ENCODE peak calls at places on chromosomes 2 and 18, in eight cellular contexts. E is uterus, F is tibial nerve, W is pancreas, G is neural progenitor cell, A is left ventricle myocardium inferior, K is small intestine, T is heart right ventricle. X is an unnamed sample. For H3K27me3 and H3K36me3, the result is how much of the 10 kb centered on the place peaks cover.

GRCh38 chr2:178865121-178865520 is 57.9 kb upstream of the TTN start:
- DNase-seq in E (no peak), A (peak), T (no peak), F (no peak), K (no peak), W (no peak), G (no peak), X (no peak)

GRCh38 chr2:74639550-74639949 is 8.6 kb downstream of the M1AP start:
- DNase-seq in A (no peak), W (no peak), K (no peak), E (no peak), T (no peak), F (no peak), G (no peak), X (no peak)

GRCh38 chr2:117085256-117085655 is 729.2 kb upstream of the DDX18 start:
- DNase-seq in K (no peak), W (no peak), G (no peak), F (no peak), E (no peak), A (no peak), T (no peak), X (no peak)

GRCh38 chr2:172376505-172377125 is 50.8 kb upstream of the ITGA6 start:
- DNase-seq in T (no peak), K (no peak), G (no peak), A (no peak), W (no peak), E (no peak), F (no peak), X (no peak)

GRCh38 chr2:226185613-226186211 is 613.9 kb downstream of the IRS1 start:
- DNase-seq in W (no peak), F (no peak), G (peak), A (no peak), K (no peak), T (no peak), E (no peak), X (no peak)

GRCh38 chr2:86225581-86225980 is 26.3 kb downstream of the MRPL35 start:
- DNase-seq in E (peak), A (peak), F (no peak), K (no peak), T (peak), W (no peak), G (no peak), X (no peak)

GRCh38 chr2:216283038-216283900 is 89.0 kb downstream of the MARCHF4 start:
- DNase-seq in G (peak), F (no peak), E (no peak), W (no peak), T (no peak), A (no peak), K (no peak), X (no peak)

GRCh38 chr2:53353372-53354111 is 414.1 kb upstream of the CHAC2 start:
- DNase-seq in A (no peak), E (no peak), K (no peak), G (peak), W (no peak), T (no peak), F (no peak), X (peak)

GRCh38 chr2:10331033-10331701 is 28.5 kb downstream of the HPCAL1 start:
- DNase-seq in T (peak), K (peak), W (no peak), E (peak), A (peak), F (peak), G (no peak), X (peak)

GRCh38 chr2:189082576-189082975 is 97.0 kb downstream of the COL5A2 start:
- DNase-seq in W (no peak), E (no peak), F (no peak), K (no peak), A (no peak), G (no peak), T (no peak), X (no peak)

GRCh38 chr18:22434973-22435608 is 17.4 kb upstream of the CTAGE1 start:
- DNase-seq in G (no peak), T (no peak), W (no peak), F (no peak), A (no peak), K (no peak), E (no peak), X (no peak)

GRCh38 chr2:30122362-30122761 is 24.4 kb upstream of the YPEL5 start:
- DNase-seq in T (no peak), G (no peak), W (peak), E (no peak), A (no peak), F (no peak), K (no peak), X (no peak)

GRCh38 chr2:56981554-56981953 is 797.8 kb downstream of the CCDC85A start:
- DNase-seq in W (no peak), T (no peak), E (no peak), A (no peak), K (no peak), G (no peak), F (no peak), X (no peak)

GRCh38 chr2:219576505-219577388 is 4.6 kb downstream of the INHA start:
- DNase-seq in G (peak), W (no peak), F (no peak), E (no peak), K (no peak), T (no peak), A (no peak), X (no peak)

GRCh38 chr18:45920367-45920766 is 46.8 kb downstream of the EPG5 start:
- DNase-seq in F (peak), G (no peak), K (peak), T (peak), W (peak), A (peak), E (peak), X (peak)

GRCh38 chr2:19295998-19296502 is 62.4 kb downstream of the OSR1 start:
- DNase-seq in F (no peak), T (no peak), E (no peak), K (no peak), G (no peak), W (no peak), A (no peak), X (no peak)

GRCh38 chr18:5137261-5137660 is 59.8 kb downstream of the AKAIN1 start:
- DNase-seq in E (no peak), W (no peak), A (no peak), K (no peak), F (no peak), G (no peak), T (no peak), X (no peak)

GRCh38 chr2:11320698-11321492 is 23.5 kb downstream of the ROCK2 start:
- DNase-seq in K (no peak), A (no peak), E (no peak), F (no peak), W (peak), T (no peak), G (no peak), X (no peak)

GRCh38 chr18:74692367-74693013 is 94.8 kb downstream of the ZNF407 start:
- DNase-seq in K (no peak), A (no peak), F (no peak), E (no peak), T (no peak), G (no peak), W (no peak), X (no peak)

GRCh38 chr2:174632847-174633620 is 35.4 kb upstream of the WIPF1 start:
- DNase-seq in W (no peak), A (no peak), T (no peak), F (no peak), K (peak), G (no peak), E (no peak), X (no peak)

GRCh38 chr18:13260114-13260926 is 41.8 kb downstream of the LDLRAD4 start:
- DNase-seq in E (no peak), F (peak), G (no peak), W (no peak), K (no peak), T (no peak), A (no peak), X (no peak)

GRCh38 chr2:125095826-125096225 is 1070.7 kb downstream of the CNTNAP5 start:
- DNase-seq in A (no peak), G (no peak), F (no peak), W (no peak), E (no peak), T (no peak), K (no peak), X (no peak)

GRCh38 chr18:65124633-65125032 is 626.2 kb upstream of the CDH7 start:
- DNase-seq in E (no peak), T (no peak), K (peak), F (no peak), G (no peak), A (no peak), W (no peak), X (no peak)

GRCh38 chr2:145623136-145623535 is 1103.2 kb upstream of the ZEB2 start:
- DNase-seq in E (no peak), W (no peak), T (no peak), A (no peak), G (no peak), K (no peak), F (no peak), X (no peak)

DNA sequence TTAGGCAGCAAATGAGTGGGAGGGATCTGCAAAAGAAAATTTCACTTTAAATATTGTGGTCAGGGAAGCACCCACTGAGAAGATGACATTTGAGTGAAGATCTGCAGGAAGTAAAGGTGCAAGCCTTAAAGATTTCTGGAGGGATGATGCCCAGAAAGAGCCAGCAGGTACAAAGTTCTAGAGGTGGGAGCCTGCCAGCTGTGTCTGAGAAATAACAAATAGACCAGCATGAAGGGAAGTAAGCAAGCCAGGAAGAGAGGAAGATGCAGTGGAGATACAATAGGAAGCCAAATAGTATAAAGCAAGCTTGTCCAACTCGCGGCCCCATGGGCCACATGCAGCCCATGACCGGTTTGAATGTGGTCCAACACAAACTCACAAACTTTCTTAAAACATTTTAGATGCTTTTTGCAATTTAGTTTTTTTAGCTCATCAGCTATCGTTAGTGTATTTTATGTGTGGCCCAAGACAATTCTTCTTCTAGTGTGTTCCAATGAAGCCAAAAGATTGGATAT is 489.9 kb downstream of the DCC start:
- DNase-seq in T (no peak), G (no peak), F (no peak), K (no peak), E (no peak), A (no peak), W (no peak), X (no peak)
- H3K27me3 ChIP-seq in T (under half), G (half or more), F (under half), K (under half), E (under half), A (under half), W (under half), X (under half)

DNA sequence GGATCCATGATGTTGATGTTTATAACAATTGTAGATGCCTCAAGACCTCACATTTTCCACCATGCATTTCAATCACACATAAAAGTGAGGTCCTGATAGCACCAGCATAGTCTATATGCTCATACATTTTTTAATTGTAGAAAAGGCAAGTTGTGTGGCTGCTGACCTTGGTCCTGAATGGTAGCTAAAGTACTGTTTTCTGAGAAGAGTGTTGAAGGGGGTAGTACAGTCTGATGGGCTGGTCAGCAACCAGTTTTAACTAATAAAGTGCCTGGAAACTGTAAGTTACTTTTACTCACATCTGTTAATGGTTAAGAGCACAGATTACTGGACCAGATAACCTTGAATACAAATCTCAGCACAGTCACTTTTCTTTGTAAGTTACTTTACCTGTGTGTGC is 15.9 kb downstream of the ZNF638 start:
- DNase-seq in E (no peak), T (no peak), F (no peak), A (no peak), K (no peak), W (no peak), G (peak), X (no peak)
- H3K36me3 ChIP-seq in E (under half), T (under half), F (under half), A (under half), K (under half), W (under half), G (under half), X (under half)

GRCh38 chr2:237687666-237688065 is 60.3 kb downstream of the LRRFIP1 start:
- DNase-seq in K (peak), T (peak), F (peak), G (no peak), W (no peak), E (peak), A (peak), X (peak)

GRCh38 chr2:237689569-237690131 is 62.3 kb downstream of the LRRFIP1 start:
- DNase-seq in W (no peak), K (peak), T (peak), E (no peak), F (no peak), G (no peak), A (no peak), X (peak)

GRCh38 chr2:237685408-237685807 is 58.0 kb downstream of the LRRFIP1 start:
- DNase-seq in A (no peak), E (no peak), G (peak), W (no peak), F (no peak), K (peak), T (no peak), X (no peak)

GRCh38 chr2:237688081-237688480 is 60.7 kb downstream of the LRRFIP1 start:
- DNase-seq in W (no peak), T (no peak), E (no peak), G (no peak), K (no peak), A (no peak), F (no peak), X (no peak)

DNA sequence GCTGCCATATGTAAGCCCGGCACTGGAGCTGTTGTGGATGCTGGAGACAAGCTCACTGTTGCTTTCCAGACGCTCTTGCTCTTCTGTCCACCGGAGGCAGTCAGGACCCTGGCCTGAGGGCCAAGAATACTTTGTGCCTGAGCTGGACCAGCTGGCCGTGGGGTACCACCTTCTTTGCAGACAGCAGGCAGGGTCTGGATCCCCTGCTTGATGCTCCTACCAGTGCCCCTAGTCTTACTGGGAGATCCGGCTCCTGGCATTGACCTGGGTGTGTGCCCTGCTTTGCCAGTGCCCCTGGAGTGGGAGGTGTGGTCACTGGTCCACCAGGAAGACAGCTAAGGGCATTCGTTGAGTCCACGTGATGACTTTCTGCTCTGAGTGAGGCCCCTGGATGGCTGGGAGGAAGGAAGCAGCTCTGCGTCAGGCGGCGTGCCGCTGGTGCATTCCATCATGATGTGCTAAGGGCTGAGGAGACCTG is 59.3 kb downstream of the LRRFIP1 start:
- DNase-seq in W (no peak), G (no peak), E (peak), A (peak), F (no peak), T (no peak), K (no peak), X (no peak)
- H3K27ac ChIP-seq in W (peak), G (no peak), E (peak), A (peak), F (peak), T (peak), K (no peak), X (peak)

GRCh38 chr2:176199902-176200301 is 11.4 kb downstream of the HOXD1 start:
- DNase-seq in A (no peak), F (no peak), W (no peak), K (no peak), E (no peak), T (no peak), G (no peak), X (no peak)
- H3K27me3 ChIP-seq in A (half or more), F (under half), W (under half), K (under half), E (under half), T (half or more), G (half or more), X (under half)

GRCh38 chr2:233185320-233185719 is 66.2 kb upstream of the ATG16L1 start:
- DNase-seq in E (no peak), W (no peak), F (no peak), T (no peak), K (no peak), G (no peak), A (no peak), X (no peak)
- H3K36me3 ChIP-seq in E (under half), W (under half), F (under half), T (under half), K (under half), G (under half), A (under half), X (under half)

GRCh38 chr2:64403426-64403825 is 50.5 kb upstream of the LGALSL start:
- DNase-seq in E (no peak), A (no peak), K (no peak), G (no peak), W (no peak), T (no peak), F (no peak), X (no peak)

GRCh38 chr2:64405476-64406406 is 48.2 kb upstream of the LGALSL start:
- DNase-seq in E (peak), F (peak), T (peak), K (peak), W (no peak), G (no peak), A (no peak), X (peak)

GRCh38 chr2:64404743-64405142 is 49.2 kb upstream of the LGALSL start:
- DNase-seq in E (peak), A (peak), T (peak), G (peak), K (peak), F (peak), W (no peak), X (peak)

GRCh38 chr2:64402876-64403275 is 51.1 kb upstream of the LGALSL start:
- DNase-seq in F (no peak), A (no peak), W (no peak), E (peak), G (no peak), T (no peak), K (peak), X (peak)

GRCh38 chr2:64404002-64404731 is 49.8 kb upstream of the LGALSL start:
- DNase-seq in A (peak), F (peak), W (peak), G (peak), T (peak), E (peak), K (peak), X (peak)
- H3K27ac ChIP-seq in A (peak), F (peak), W (peak), G (peak), T (peak), E (peak), K (peak), X (peak)

X was measured in colonic mucosa.